ENCODE peak calls at places on chromosomes 12 and 14, in ten cellular contexts. One of them, this sample, is unnamed.

GRCh38 chr12:89708793-89709156 is at the start of gene ATP2B1:
- DNase-seq in T-helper 2 cell: peak
- DNase-seq in trophoblast cell: peak
- DNase-seq in cardiac septum: peak
- DNase-seq in hepatic stellate cell: peak
- DNase-seq in ascending aorta: peak
- DNase-seq in HFF-Myc: no peak
- DNase-seq in RPMI8226: peak
- DNase-seq in osteocyte: peak
- DNase-seq in omental fat pad: peak
- DNase-seq in this sample: peak

GRCh38 chr12:73935817-73936216 is 601.8 kb upstream of the ATXN7L3B start:
- DNase-seq in HFF-Myc: no peak
- DNase-seq in omental fat pad: no peak
- DNase-seq in hepatic stellate cell: no peak
- DNase-seq in T-helper 2 cell: no peak
- DNase-seq in trophoblast cell: peak
- DNase-seq in osteocyte: no peak
- DNase-seq in ascending aorta: no peak
- DNase-seq in cardiac septum: no peak
- DNase-seq in RPMI8226: peak
- DNase-seq in this sample: no peak

GRCh38 chr12:19238520-19238919 is 109.0 kb downstream of the PLEKHA5 start:
- DNase-seq in HFF-Myc: no peak
- DNase-seq in ascending aorta: no peak
- DNase-seq in T-helper 2 cell: no peak
- DNase-seq in trophoblast cell: no peak
- DNase-seq in cardiac septum: no peak
- DNase-seq in hepatic stellate cell: no peak
- DNase-seq in osteocyte: no peak
- DNase-seq in omental fat pad: no peak
- DNase-seq in RPMI8226: no peak
- DNase-seq in this sample: no peak

GRCh38 chr14:90409209-90409730 is 12.4 kb downstream of the CALM1 start:
- DNase-seq in omental fat pad: no peak
- DNase-seq in T-helper 2 cell: no peak
- DNase-seq in osteocyte: no peak
- DNase-seq in cardiac septum: no peak
- DNase-seq in RPMI8226: no peak
- DNase-seq in HFF-Myc: peak
- DNase-seq in ascending aorta: peak
- DNase-seq in trophoblast cell: no peak
- DNase-seq in hepatic stellate cell: peak
- DNase-seq in this sample: peak

GRCh38 chr12:97151481-97151880 is 244.4 kb downstream of the NEDD1 start:
- DNase-seq in osteocyte: no peak
- DNase-seq in cardiac septum: no peak
- DNase-seq in HFF-Myc: no peak
- DNase-seq in trophoblast cell: no peak
- DNase-seq in ascending aorta: no peak
- DNase-seq in RPMI8226: no peak
- DNase-seq in hepatic stellate cell: no peak
- DNase-seq in T-helper 2 cell: no peak
- DNase-seq in omental fat pad: no peak
- DNase-seq in this sample: no peak

GRCh38 chr14:31435276-31435675 is 14.9 kb upstream of the HEATR5A start:
- DNase-seq in RPMI8226: no peak
- DNase-seq in cardiac septum: no peak
- DNase-seq in trophoblast cell: no peak
- DNase-seq in ascending aorta: no peak
- DNase-seq in T-helper 2 cell: no peak
- DNase-seq in hepatic stellate cell: no peak
- DNase-seq in osteocyte: no peak
- DNase-seq in HFF-Myc: no peak
- DNase-seq in omental fat pad: no peak
- DNase-seq in this sample: peak

GRCh38 chr14:55354500-55354899 is 57.1 kb downstream of the ATG14 start:
- DNase-seq in hepatic stellate cell: peak
- DNase-seq in T-helper 2 cell: peak
- DNase-seq in HFF-Myc: no peak
- DNase-seq in osteocyte: peak
- DNase-seq in RPMI8226: peak
- DNase-seq in ascending aorta: no peak
- DNase-seq in trophoblast cell: peak
- DNase-seq in omental fat pad: no peak
- DNase-seq in cardiac septum: no peak
- DNase-seq in this sample: no peak

GRCh38 chr14:82075566-82075965 is 541.9 kb upstream of the SEL1L start:
- DNase-seq in hepatic stellate cell: no peak
- DNase-seq in osteocyte: no peak
- DNase-seq in RPMI8226: peak
- DNase-seq in omental fat pad: no peak
- DNase-seq in T-helper 2 cell: no peak
- DNase-seq in HFF-Myc: no peak
- DNase-seq in ascending aorta: no peak
- DNase-seq in trophoblast cell: peak
- DNase-seq in cardiac septum: no peak
- DNase-seq in this sample: no peak

GRCh38 chr14:70999117-70999516 is 91.9 kb downstream of the PCNX1 start:
- DNase-seq in hepatic stellate cell: no peak
- DNase-seq in omental fat pad: no peak
- DNase-seq in osteocyte: no peak
- DNase-seq in HFF-Myc: no peak
- DNase-seq in trophoblast cell: no peak
- DNase-seq in RPMI8226: no peak
- DNase-seq in ascending aorta: no peak
- DNase-seq in cardiac septum: no peak
- DNase-seq in T-helper 2 cell: peak
- DNase-seq in this sample: no peak

This sample was measured in amniotic stem cell.